ENCODE peak calls at places on chromosomes 16 and 17, in seven cellular contexts. One of them, this sample, is unnamed. For H3K36me3, the result is how much of the 10 kb centered on the place peaks cover.

GRCh38 chr16:50616883-50617629 is 64.1 kb downstream of the SNX20 start:
- ATAC-seq in GM12878: no peak
- ATAC-seq in lower lobe of right lung: no peak
- ATAC-seq in psoas muscle: no peak
- ATAC-seq in naive thymus-derived CD4-positive, alpha-beta T cell: no peak
- ATAC-seq in heart left ventricle: peak
- ATAC-seq in left lung: peak
- ATAC-seq in this sample: no peak

GRCh38 chr17:78724999-78725398 is 57.1 kb downstream of the CYTH1 start:
- ATAC-seq in GM12878: no peak
- ATAC-seq in lower lobe of right lung: no peak
- ATAC-seq in psoas muscle: no peak
- ATAC-seq in naive thymus-derived CD4-positive, alpha-beta T cell: no peak
- ATAC-seq in heart left ventricle: no peak
- ATAC-seq in left lung: no peak
- ATAC-seq in this sample: no peak

GRCh38 chr16:706189-707061 is 824 bp upstream of the FBXL16 start:
- ATAC-seq in GM12878: no peak
- ATAC-seq in lower lobe of right lung: no peak
- ATAC-seq in psoas muscle: no peak
- ATAC-seq in naive thymus-derived CD4-positive, alpha-beta T cell: no peak
- ATAC-seq in heart left ventricle: no peak
- ATAC-seq in left lung: no peak
- ATAC-seq in this sample: no peak

GRCh38 chr16:75193265-75193650 is 13.7 kb downstream of the CTRB2 start:
- ATAC-seq in GM12878: no peak
- ATAC-seq in lower lobe of right lung: no peak
- ATAC-seq in psoas muscle: no peak
- ATAC-seq in naive thymus-derived CD4-positive, alpha-beta T cell: no peak
- ATAC-seq in heart left ventricle: no peak
- ATAC-seq in left lung: no peak
- ATAC-seq in this sample: no peak

GRCh38 chr16:75326333-75326732 is 74.9 kb upstream of the BCAR1 start:
- ATAC-seq in GM12878: no peak
- ATAC-seq in lower lobe of right lung: no peak
- ATAC-seq in psoas muscle: no peak
- ATAC-seq in naive thymus-derived CD4-positive, alpha-beta T cell: peak
- ATAC-seq in heart left ventricle: no peak
- ATAC-seq in left lung: no peak
- ATAC-seq in this sample: no peak

GRCh38 chr16:17213025-17213424 is 257.7 kb downstream of the XYLT1 start:
- ATAC-seq in GM12878: no peak
- ATAC-seq in lower lobe of right lung: no peak
- ATAC-seq in psoas muscle: no peak
- ATAC-seq in naive thymus-derived CD4-positive, alpha-beta T cell: peak
- ATAC-seq in heart left ventricle: no peak
- ATAC-seq in left lung: no peak
- ATAC-seq in this sample: no peak

GRCh38 chr16:71600822-71601221 is 23.9 kb upstream of the TAT start:
- ATAC-seq in GM12878: no peak
- ATAC-seq in lower lobe of right lung: no peak
- ATAC-seq in psoas muscle: no peak
- ATAC-seq in naive thymus-derived CD4-positive, alpha-beta T cell: no peak
- ATAC-seq in heart left ventricle: no peak
- ATAC-seq in left lung: no peak
- ATAC-seq in this sample: no peak

GRCh38 chr16:20385844-20386832 is 18.4 kb downstream of the PDILT start:
- ATAC-seq in GM12878: peak
- ATAC-seq in lower lobe of right lung: peak
- ATAC-seq in psoas muscle: no peak
- ATAC-seq in naive thymus-derived CD4-positive, alpha-beta T cell: peak
- ATAC-seq in heart left ventricle: peak
- ATAC-seq in left lung: peak
- ATAC-seq in this sample: no peak

GRCh38 chr17:22695228-22695619 is 1002.9 kb downstream of the KCNJ18 start:
- ATAC-seq in GM12878: no peak
- ATAC-seq in lower lobe of right lung: no peak
- ATAC-seq in psoas muscle: no peak
- ATAC-seq in naive thymus-derived CD4-positive, alpha-beta T cell: no peak
- ATAC-seq in heart left ventricle: no peak
- ATAC-seq in left lung: no peak
- ATAC-seq in this sample: no peak

GRCh38 chr17:1511290-1511689 is 5.1 kb downstream of the INPP5K start:
- ATAC-seq in GM12878: no peak
- ATAC-seq in lower lobe of right lung: peak
- ATAC-seq in psoas muscle: no peak
- ATAC-seq in naive thymus-derived CD4-positive, alpha-beta T cell: no peak
- ATAC-seq in heart left ventricle: peak
- ATAC-seq in left lung: peak
- ATAC-seq in this sample: peak

GRCh38 chr16:79571065-79571697 is 29.4 kb downstream of the MAF start:
- ATAC-seq in GM12878: no peak
- ATAC-seq in lower lobe of right lung: peak
- ATAC-seq in psoas muscle: peak
- ATAC-seq in naive thymus-derived CD4-positive, alpha-beta T cell: no peak
- ATAC-seq in heart left ventricle: peak
- ATAC-seq in left lung: peak
- ATAC-seq in this sample: no peak

GRCh38 chr16:31430380-31431052 is 2.4 kb upstream of the COX6A2 start:
- ATAC-seq in GM12878: peak
- ATAC-seq in lower lobe of right lung: no peak
- ATAC-seq in psoas muscle: no peak
- ATAC-seq in naive thymus-derived CD4-positive, alpha-beta T cell: no peak
- ATAC-seq in heart left ventricle: no peak
- ATAC-seq in left lung: no peak
- ATAC-seq in this sample: no peak

GRCh38 chr17:81871387-81872120 is 417 bp upstream of the ARHGDIA start:
- ATAC-seq in GM12878: peak
- ATAC-seq in lower lobe of right lung: peak
- ATAC-seq in psoas muscle: peak
- ATAC-seq in naive thymus-derived CD4-positive, alpha-beta T cell: peak
- ATAC-seq in heart left ventricle: peak
- ATAC-seq in left lung: peak
- ATAC-seq in this sample: peak

GRCh38 chr16:81450783-81451491 is 6.3 kb downstream of the CMIP start:
- ATAC-seq in GM12878: no peak
- ATAC-seq in lower lobe of right lung: no peak
- ATAC-seq in psoas muscle: no peak
- ATAC-seq in naive thymus-derived CD4-positive, alpha-beta T cell: no peak
- ATAC-seq in heart left ventricle: no peak
- ATAC-seq in left lung: no peak
- ATAC-seq in this sample: no peak

GRCh38 chr17:33802349-33803272 is 452.5 kb upstream of the CCL2 start:
- ATAC-seq in GM12878: no peak
- ATAC-seq in lower lobe of right lung: peak
- ATAC-seq in psoas muscle: no peak
- ATAC-seq in naive thymus-derived CD4-positive, alpha-beta T cell: no peak
- ATAC-seq in heart left ventricle: peak
- ATAC-seq in left lung: peak
- ATAC-seq in this sample: no peak

GRCh38 chr16:4273858-4274291 is 1.1 kb upstream of the TFAP4 start:
- ATAC-seq in GM12878: peak
- ATAC-seq in lower lobe of right lung: peak
- ATAC-seq in psoas muscle: peak
- ATAC-seq in naive thymus-derived CD4-positive, alpha-beta T cell: peak
- ATAC-seq in heart left ventricle: peak
- ATAC-seq in left lung: peak
- ATAC-seq in this sample: peak

GRCh38 chr16:55728797-55729196 is 73.0 kb downstream of the SLC6A2 start:
- ATAC-seq in GM12878: no peak
- ATAC-seq in lower lobe of right lung: no peak
- ATAC-seq in psoas muscle: no peak
- ATAC-seq in naive thymus-derived CD4-positive, alpha-beta T cell: no peak
- ATAC-seq in heart left ventricle: no peak
- ATAC-seq in left lung: no peak
- ATAC-seq in this sample: no peak

GRCh38 chr17:31533546-31534155 is 142.2 kb downstream of the RAB11FIP4 start:
- ATAC-seq in GM12878: no peak
- ATAC-seq in lower lobe of right lung: peak
- ATAC-seq in psoas muscle: peak
- ATAC-seq in naive thymus-derived CD4-positive, alpha-beta T cell: no peak
- ATAC-seq in heart left ventricle: peak
- ATAC-seq in left lung: peak
- ATAC-seq in this sample: no peak

GRCh38 chr17:2177235-2177811 is 122.4 kb downstream of the HIC1 start:
- ATAC-seq in GM12878: no peak
- ATAC-seq in lower lobe of right lung: no peak
- ATAC-seq in psoas muscle: no peak
- ATAC-seq in naive thymus-derived CD4-positive, alpha-beta T cell: no peak
- ATAC-seq in heart left ventricle: no peak
- ATAC-seq in left lung: no peak
- ATAC-seq in this sample: no peak

GRCh38 chr16:29757950-29758466 is 12.2 kb upstream of the C16orf54 start:
- ATAC-seq in GM12878: no peak
- ATAC-seq in lower lobe of right lung: peak
- ATAC-seq in psoas muscle: no peak
- ATAC-seq in naive thymus-derived CD4-positive, alpha-beta T cell: no peak
- ATAC-seq in heart left ventricle: no peak
- ATAC-seq in left lung: peak
- ATAC-seq in this sample: no peak
- H3K36me3 ChIP-seq in GM12878: under half
- H3K36me3 ChIP-seq in lower lobe of right lung: under half
- H3K36me3 ChIP-seq in psoas muscle: under half
- H3K36me3 ChIP-seq in naive thymus-derived CD4-positive, alpha-beta T cell: under half
- H3K36me3 ChIP-seq in heart left ventricle: under half
- H3K36me3 ChIP-seq in left lung: under half
- H3K36me3 ChIP-seq in this sample: under half

GRCh38 chr16:2054543-2055245 is 6.9 kb downstream of the TSC2 start:
- ATAC-seq in GM12878: no peak
- ATAC-seq in lower lobe of right lung: peak
- ATAC-seq in psoas muscle: no peak
- ATAC-seq in naive thymus-derived CD4-positive, alpha-beta T cell: no peak
- ATAC-seq in heart left ventricle: peak
- ATAC-seq in left lung: peak
- ATAC-seq in this sample: no peak

GRCh38 chr16:2056077-2056476 is 8.3 kb downstream of the TSC2 start:
- ATAC-seq in GM12878: peak
- ATAC-seq in lower lobe of right lung: peak
- ATAC-seq in psoas muscle: peak
- ATAC-seq in naive thymus-derived CD4-positive, alpha-beta T cell: no peak
- ATAC-seq in heart left ventricle: peak
- ATAC-seq in left lung: peak
- ATAC-seq in this sample: peak

GRCh38 chr16:2058901-2059300 is 11.1 kb downstream of the TSC2 start:
- ATAC-seq in GM12878: no peak
- ATAC-seq in lower lobe of right lung: no peak
- ATAC-seq in psoas muscle: no peak
- ATAC-seq in naive thymus-derived CD4-positive, alpha-beta T cell: no peak
- ATAC-seq in heart left ventricle: no peak
- ATAC-seq in left lung: no peak
- ATAC-seq in this sample: no peak

GRCh38 chr16:2056681-2057407 is 9.1 kb downstream of the TSC2 start:
- ATAC-seq in GM12878: no peak
- ATAC-seq in lower lobe of right lung: peak
- ATAC-seq in psoas muscle: peak
- ATAC-seq in naive thymus-derived CD4-positive, alpha-beta T cell: no peak
- ATAC-seq in heart left ventricle: no peak
- ATAC-seq in left lung: no peak
- ATAC-seq in this sample: peak

DNA sequence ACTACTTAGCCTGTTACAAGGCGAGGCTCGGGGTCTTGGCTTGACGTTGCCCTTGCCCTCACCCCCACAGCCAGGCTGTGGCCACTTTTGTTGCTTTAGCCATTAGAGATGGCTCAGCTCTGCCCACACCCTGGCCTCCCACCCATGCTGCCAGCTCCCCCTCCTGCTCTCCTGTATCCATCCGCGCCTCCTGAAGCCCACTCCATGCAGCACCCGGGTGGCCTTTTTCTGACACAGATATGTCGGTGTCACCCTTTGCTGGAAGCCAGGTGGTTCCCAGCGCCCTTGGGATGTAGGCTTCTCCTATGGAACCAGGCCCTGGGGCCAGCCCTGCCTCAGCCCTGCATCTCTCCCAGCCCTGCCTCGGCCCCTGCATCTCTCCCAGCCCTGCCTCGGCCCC is 9.7 kb downstream of the TSC2 start:
- ATAC-seq in GM12878: no peak
- ATAC-seq in lower lobe of right lung: no peak
- ATAC-seq in psoas muscle: no peak
- ATAC-seq in naive thymus-derived CD4-positive, alpha-beta T cell: no peak
- ATAC-seq in heart left ventricle: no peak
- ATAC-seq in left lung: no peak
- ATAC-seq in this sample: no peak
- H3K36me3 ChIP-seq in GM12878: under half
- H3K36me3 ChIP-seq in lower lobe of right lung: half or more
- H3K36me3 ChIP-seq in psoas muscle: under half
- H3K36me3 ChIP-seq in naive thymus-derived CD4-positive, alpha-beta T cell: half or more
- H3K36me3 ChIP-seq in heart left ventricle: half or more
- H3K36me3 ChIP-seq in left lung: half or more
- H3K36me3 ChIP-seq in this sample: under half

DNA sequence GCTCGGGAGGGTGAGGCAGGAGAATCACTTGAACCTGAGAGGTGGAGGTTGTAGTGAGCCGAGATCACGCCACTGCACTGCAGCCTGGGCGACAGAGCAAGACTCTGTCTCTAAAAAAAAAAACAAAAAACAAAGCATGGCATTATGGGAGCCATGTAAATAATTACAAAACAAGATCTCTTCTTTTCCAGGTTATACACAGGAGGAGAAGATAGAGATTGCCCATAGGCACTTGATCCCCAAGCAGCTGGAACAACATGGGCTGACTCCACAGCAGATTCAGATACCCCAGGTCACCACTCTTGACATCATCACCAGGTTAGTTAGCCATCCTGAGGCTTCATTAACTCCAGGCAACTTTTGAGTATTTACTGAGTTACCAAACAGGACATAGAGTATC is 52.1 kb upstream of the ABCC11 start:
- ATAC-seq in GM12878: no peak
- ATAC-seq in lower lobe of right lung: no peak
- ATAC-seq in psoas muscle: no peak
- ATAC-seq in naive thymus-derived CD4-positive, alpha-beta T cell: no peak
- ATAC-seq in heart left ventricle: no peak
- ATAC-seq in left lung: no peak
- ATAC-seq in this sample: no peak
- H3K36me3 ChIP-seq in GM12878: under half
- H3K36me3 ChIP-seq in lower lobe of right lung: half or more
- H3K36me3 ChIP-seq in psoas muscle: under half
- H3K36me3 ChIP-seq in naive thymus-derived CD4-positive, alpha-beta T cell: half or more
- H3K36me3 ChIP-seq in heart left ventricle: half or more
- H3K36me3 ChIP-seq in left lung: half or more
- H3K36me3 ChIP-seq in this sample: half or more

DNA sequence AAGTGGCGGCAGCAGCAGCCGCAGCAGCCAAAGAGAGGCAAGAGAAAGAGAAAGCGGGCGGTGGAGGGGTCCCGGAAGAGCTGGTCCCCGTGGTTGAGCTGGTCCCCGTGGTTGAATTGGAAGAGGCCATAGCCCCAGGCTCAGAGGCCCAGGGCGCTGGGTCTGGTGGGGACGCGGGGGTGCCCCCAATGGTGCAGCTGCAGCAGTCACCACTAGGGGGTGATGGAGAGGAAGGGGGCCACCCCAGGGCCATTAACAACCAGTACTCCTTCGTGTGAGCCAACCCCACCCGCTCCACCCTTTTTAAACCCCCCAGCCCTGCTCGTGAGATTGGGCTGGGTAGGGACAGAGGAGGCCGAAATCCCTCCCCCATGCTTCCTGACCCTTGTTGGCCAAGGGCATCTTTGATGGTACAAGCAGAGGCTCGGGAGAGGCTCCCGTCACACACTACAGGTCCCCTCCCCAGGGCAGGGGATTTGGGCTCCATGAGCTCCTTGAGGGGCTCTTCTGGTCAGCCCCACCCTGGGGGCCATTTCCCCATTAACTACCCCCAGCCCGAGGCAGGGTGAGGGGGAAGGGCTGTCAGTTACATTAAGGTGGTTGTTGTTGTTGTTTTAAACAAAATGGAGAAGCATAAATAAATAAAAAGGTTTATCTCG is 4.6 kb upstream of the ATP2A1 start:
- ATAC-seq in GM12878: peak
- ATAC-seq in lower lobe of right lung: peak
- ATAC-seq in psoas muscle: peak
- ATAC-seq in naive thymus-derived CD4-positive, alpha-beta T cell: peak
- ATAC-seq in heart left ventricle: peak
- ATAC-seq in left lung: peak
- ATAC-seq in this sample: no peak
- H3K36me3 ChIP-seq in GM12878: under half
- H3K36me3 ChIP-seq in lower lobe of right lung: half or more
- H3K36me3 ChIP-seq in psoas muscle: under half
- H3K36me3 ChIP-seq in naive thymus-derived CD4-positive, alpha-beta T cell: under half
- H3K36me3 ChIP-seq in heart left ventricle: half or more
- H3K36me3 ChIP-seq in left lung: half or more
- H3K36me3 ChIP-seq in this sample: under half

This sample was measured in gastroesophageal sphincter.